ENCODE peak calls at places on chromosomes 7 and 10, in nine cellular contexts. O is CD4-positive, alpha-beta T cell; X is CD4-positive, CD25-positive, alpha-beta regulatory T cell; K is left ventricle myocardium inferior; G is nucleus accumbens; D is transverse colon; B is stimulated activated CD8-positive, alpha-beta memory T cell treated with anti-CD3 and anti-CD28 coated beads, Interleukin-12 subunit alpha, Interleukin-12 subunit beta, amount 100 ng/mL, for 1 hour; S is SHP77 treated with DMSO at 0.1 percent for 48 hours; A is heart left ventricle. T is an unnamed sample.

GRCh38 chr7:152355474-152356057 is 80.2 kb downstream of the KMT2C start:
- DNase-seq in K (no peak), S (no peak), D (no peak), A (no peak), O (no peak), G (no peak), B (no peak), X (no peak), T (no peak)

GRCh38 chr10:127996586-127996985 is 89.7 kb downstream of the PTPRE start:
- DNase-seq in A (no peak), O (no peak), B (no peak), X (no peak), K (peak), S (no peak), G (no peak), D (no peak), T (no peak)

GRCh38 chr10:49362596-49363260 is 33.2 kb downstream of the DRGX start:
- DNase-seq in O (no peak), S (no peak), K (no peak), A (no peak), G (no peak), B (no peak), X (no peak), D (no peak), T (no peak)

GRCh38 chr10:48187713-48188541 is 86.6 kb downstream of the FRMPD2 start:
- DNase-seq in S (no peak), D (no peak), K (no peak), A (no peak), X (no peak), O (no peak), G (peak), B (no peak), T (no peak)

GRCh38 chr7:51132661-51133060 is 183.9 kb downstream of the COBL start:
- DNase-seq in B (no peak), A (no peak), G (no peak), S (no peak), D (no peak), O (no peak), K (no peak), X (no peak), T (no peak)

GRCh38 chr7:30805931-30806330 is 34.7 kb downstream of the MINDY4 start:
- DNase-seq in B (no peak), D (no peak), S (no peak), A (no peak), O (no peak), K (no peak), X (no peak), G (no peak), T (no peak)

GRCh38 chr10:33353853-33354252 is 19.4 kb upstream of the NRP1 start:
- DNase-seq in B (no peak), S (no peak), X (no peak), K (no peak), D (no peak), A (no peak), G (no peak), O (no peak), T (no peak)

GRCh38 chr10:53601260-53601875 is 828.8 kb upstream of the MBL2 start:
- DNase-seq in O (no peak), D (no peak), G (no peak), X (no peak), A (no peak), S (no peak), K (no peak), B (no peak), T (no peak)

GRCh38 chr10:58399410-58399809 is 14.2 kb downstream of the TFAM start:
- DNase-seq in X (no peak), B (no peak), G (no peak), D (no peak), S (no peak), A (no peak), O (no peak), K (no peak), T (no peak)